ENCODE peak calls at places on chromosomes 16 and 17, in four cellular contexts. V is A549, S is adrenal gland, B is Peyer's patch. O is an unnamed sample.

GRCh38 chr16:89023151-89023551 is 46.1 kb upstream of the CBFA2T3 start:
- DNase-seq in V (no peak), S (no peak), B (no peak), O (no peak)

GRCh38 chr16:67386861-67387455 is 6.3 kb downstream of the TPPP3 start:
- DNase-seq in V (no peak), S (no peak), B (no peak), O (no peak)

GRCh38 chr17:57011482-57012015 is 33.6 kb downstream of the SCPEP1 start:
- DNase-seq in V (no peak), S (no peak), B (no peak), O (no peak)

GRCh38 chr17:70021726-70022125 is 53.3 kb upstream of the KCNJ16 start:
- DNase-seq in V (no peak), S (no peak), B (no peak), O (no peak)

GRCh38 chr17:77252736-77253135 is 112.0 kb downstream of the SEC14L1 start:
- DNase-seq in V (no peak), S (no peak), B (no peak), O (no peak)

GRCh38 chr17:12290207-12290606 is 269.5 kb downstream of the MAP2K4 start:
- DNase-seq in V (no peak), S (no peak), B (no peak), O (no peak)

GRCh38 chr16:539901-540530 is 12.5 kb downstream of the CAPN15 start:
- DNase-seq in V (no peak), S (no peak), B (no peak), O (no peak)

GRCh38 chr17:74369221-74369620 is 1.9 kb downstream of the GPR142 start:
- DNase-seq in V (no peak), S (no peak), B (peak), O (no peak)

GRCh38 chr16:86391987-86392386 is 118.3 kb upstream of the FOXF1 start:
- DNase-seq in V (no peak), S (no peak), B (no peak), O (no peak)

GRCh38 chr17:48047741-48048320 is 328 bp upstream of the NFE2L1 start:
- DNase-seq in V (peak), S (peak), B (peak), O (peak)
- TF ChIP-seq POLR2A in V (peak), S (peak), B (peak), O (peak)

DNA sequence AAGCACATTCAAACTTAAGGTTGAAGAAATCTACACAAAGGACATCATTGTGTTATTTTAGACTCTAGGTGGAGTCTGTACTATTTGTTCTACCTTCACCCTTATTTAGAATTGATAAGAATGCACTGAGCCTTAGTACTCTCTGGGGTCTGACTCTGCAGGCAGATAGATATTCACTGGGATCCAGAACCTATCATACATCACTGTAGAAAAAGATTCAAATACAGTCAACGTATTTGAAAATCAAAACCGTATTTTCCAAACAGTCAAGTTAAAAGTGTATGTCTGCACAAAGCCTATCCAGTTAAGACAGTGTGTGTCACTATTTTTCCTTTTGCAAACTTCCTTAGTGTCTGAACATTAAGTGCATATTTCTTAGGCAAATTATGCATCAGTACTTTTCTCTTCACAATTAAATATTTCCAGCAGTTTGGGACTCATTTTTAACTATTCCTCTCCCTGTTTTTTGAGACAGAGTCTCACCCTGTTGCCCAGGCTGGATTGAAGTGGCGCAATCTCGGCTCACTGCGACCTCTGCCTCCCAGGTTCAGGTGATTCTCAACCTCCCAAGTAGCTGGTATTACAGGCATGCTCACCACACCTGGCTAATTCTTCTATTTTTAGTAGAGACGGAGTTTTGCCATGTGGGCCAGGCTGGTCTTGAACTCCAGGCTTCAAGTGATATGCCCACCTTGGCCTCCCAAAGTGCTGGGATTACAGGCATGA is 22.3 kb downstream of the MOSMO start:
- DNase-seq in V (no peak), S (no peak), B (no peak), O (no peak)
- TF ChIP-seq POLR2A in V (no peak), S (no peak), B (no peak), O (no peak)

GRCh38 chr17:78933959-78934568 is 8.9 kb upstream of the TIMP2 start:
- DNase-seq in V (peak), S (peak), B (peak), O (peak)
- TF ChIP-seq POLR2A in V (peak), S (no peak), B (no peak), O (peak)

DNA sequence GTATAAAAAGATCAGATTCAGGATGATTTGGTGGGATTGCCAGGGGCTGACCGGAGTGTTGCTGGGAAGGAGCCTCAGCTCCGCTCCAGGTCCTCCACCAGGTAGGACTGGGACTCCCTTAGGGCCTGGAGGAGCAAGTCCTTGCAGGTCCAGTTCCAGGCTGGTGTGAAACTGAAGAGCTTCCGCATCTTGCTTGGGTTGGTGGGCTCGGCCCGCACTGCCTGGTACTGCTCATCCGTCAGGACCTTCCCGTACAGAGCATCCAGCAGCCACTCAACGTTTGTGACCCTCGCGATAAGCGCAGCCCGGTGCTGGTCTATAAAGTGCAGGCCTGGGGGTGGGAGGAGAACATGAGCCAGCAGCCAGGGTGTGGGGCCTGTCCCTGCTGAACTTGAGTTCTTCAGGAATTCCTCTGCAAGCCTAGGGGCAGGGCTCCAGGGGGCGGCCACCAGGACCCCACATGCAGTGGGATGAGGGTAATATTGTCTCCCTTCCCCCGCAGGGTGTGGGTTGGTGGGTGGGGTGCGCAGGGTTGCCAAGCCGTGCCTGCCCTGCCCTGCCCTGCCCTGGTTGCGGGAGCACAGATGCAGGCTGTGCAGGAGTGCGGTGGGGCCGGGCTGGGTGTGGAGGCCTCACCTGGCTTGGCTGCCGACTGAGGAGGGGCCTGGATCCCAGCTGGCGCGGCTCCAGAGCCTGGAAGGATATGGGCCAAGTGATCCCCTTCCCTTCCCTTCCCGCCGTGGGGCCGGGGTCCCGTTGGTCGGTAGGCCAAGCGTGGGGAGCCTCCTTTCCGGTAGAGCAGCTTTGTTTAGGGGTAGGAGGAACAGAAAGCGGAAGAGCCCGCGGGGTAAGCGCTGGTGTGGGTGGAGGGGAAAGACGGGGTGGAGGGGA is 804 bp downstream of the PYCARD start:
- DNase-seq in V (no peak), S (no peak), B (peak), O (no peak)
- TF ChIP-seq POLR2A in V (no peak), S (no peak), B (peak), O (no peak)

GRCh38 chr16:28277537-28278388 is 14.6 kb upstream of the SBK1 start:
- DNase-seq in V (peak), S (peak), B (peak), O (peak)
- TF ChIP-seq POLR2A in V (peak), S (no peak), B (no peak), O (no peak)

GRCh38 chr17:14310101-14310500 is 9.2 kb downstream of the HS3ST3B1 start:
- DNase-seq in V (no peak), S (no peak), B (no peak), O (no peak)

GRCh38 chr17:14310584-14310983 is 9.7 kb downstream of the HS3ST3B1 start:
- DNase-seq in V (no peak), S (peak), B (no peak), O (no peak)

GRCh38 chr17:14307560-14308024 is 6.7 kb downstream of the HS3ST3B1 start:
- DNase-seq in V (no peak), S (no peak), B (no peak), O (no peak)

GRCh38 chr17:14308636-14308964 is 7.7 kb downstream of the HS3ST3B1 start:
- DNase-seq in V (no peak), S (no peak), B (no peak), O (no peak)

DNA sequence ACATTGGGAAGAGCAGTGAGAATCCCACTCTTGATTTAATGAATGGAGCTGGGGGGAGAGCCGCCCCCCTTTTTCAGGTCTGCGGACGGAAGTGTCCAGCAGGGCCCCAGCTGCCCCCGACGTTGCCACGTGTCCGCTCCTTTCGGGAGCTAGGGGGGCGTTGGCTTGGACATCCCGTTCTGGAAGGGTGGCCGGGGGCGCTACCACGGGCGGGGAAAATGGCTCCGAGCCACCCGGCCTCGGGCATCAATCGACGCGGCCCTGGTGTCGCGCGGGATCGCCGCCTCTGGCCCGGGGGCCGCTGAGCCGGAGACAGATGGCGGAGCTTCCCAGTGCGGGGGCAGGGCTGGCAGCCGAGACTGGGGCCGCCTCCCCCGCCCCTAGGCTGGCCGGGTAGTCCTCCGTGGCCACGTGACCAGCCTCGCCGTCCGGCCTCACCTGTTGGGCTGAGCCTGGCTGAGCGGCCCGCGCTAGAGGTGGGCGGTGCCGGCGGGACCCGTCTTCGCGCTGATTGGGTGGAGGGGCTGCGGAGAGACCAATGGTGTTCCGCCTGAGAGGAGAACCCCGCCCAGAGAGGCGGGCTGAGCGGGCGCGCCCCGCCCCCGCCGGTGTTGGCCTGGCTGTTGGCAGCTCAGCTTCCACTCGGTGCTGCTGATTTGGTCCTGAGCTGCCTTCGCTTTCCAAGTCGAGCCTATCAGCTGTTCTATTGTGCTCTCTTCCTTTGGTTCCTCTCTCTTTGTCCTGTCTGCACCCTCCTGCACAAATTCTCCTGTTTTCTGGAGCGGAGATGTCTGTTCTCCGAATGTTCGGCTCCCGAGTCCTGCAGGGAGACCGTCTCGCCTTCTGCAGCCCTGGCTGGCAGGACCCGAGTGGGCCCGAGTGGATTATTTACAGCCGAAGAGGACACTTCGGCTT is 8.3 kb downstream of the HS3ST3B1 start:
- DNase-seq in V (peak), S (peak), B (peak), O (peak)
- TF ChIP-seq POLR2A in V (no peak), S (no peak), B (no peak), O (peak)